ENCODE peak calls at places on chromosomes 5 and 9, in ten cellular contexts. S is stomach; E is CD4-positive, CD25-positive, alpha-beta regulatory T cell; V is GM23338; G is mesendoderm; D is aorta; M is CD4-positive, alpha-beta memory T cell; N is transverse colon; L is upper lobe of right lung; A is CD8-positive, alpha-beta memory T cell. F is an unnamed sample.

GRCh38 chr9:69964446-69964845 is 79.2 kb upstream of the MAMDC2 start:
- DNase-seq in A (no peak), S (no peak), E (no peak), D (no peak), V (no peak), M (no peak), L (no peak), N (no peak), G (no peak), F (no peak)

GRCh38 chr5:170424629-170425028 is 35.5 kb upstream of the KCNMB1 start:
- DNase-seq in S (no peak), V (no peak), E (no peak), D (no peak), M (no peak), G (no peak), N (no peak), A (no peak), L (no peak), F (no peak)

GRCh38 chr5:142543951-142544753 is 141.7 kb downstream of the FGF1 start:
- DNase-seq in S (no peak), L (no peak), E (no peak), V (no peak), D (no peak), M (no peak), A (no peak), N (no peak), G (peak), F (no peak)

GRCh38 chr5:146860213-146860891 is 18.2 kb downstream of the PPP2R2B start:
- DNase-seq in M (no peak), S (no peak), N (no peak), G (no peak), D (no peak), L (no peak), V (no peak), E (no peak), A (no peak), F (no peak)

GRCh38 chr5:142527664-142528295 is 158.1 kb downstream of the FGF1 start:
- DNase-seq in D (no peak), N (no peak), A (no peak), L (no peak), M (no peak), G (no peak), V (no peak), E (no peak), S (no peak), F (no peak)

GRCh38 chr5:132748522-132749000 is 1.3 kb downstream of the CCNI2 start:
- DNase-seq in N (no peak), G (no peak), L (no peak), S (no peak), M (no peak), E (no peak), D (no peak), A (no peak), V (no peak), F (no peak)

GRCh38 chr9:16119261-16119660 is 566.4 kb downstream of the CCDC171 start:
- DNase-seq in N (no peak), E (no peak), M (no peak), D (no peak), A (no peak), V (no peak), L (no peak), G (no peak), S (no peak), F (no peak)

GRCh38 chr5:146055432-146055831 is 49.9 kb downstream of the PLAC8L1 start:
- DNase-seq in A (no peak), D (no peak), L (no peak), V (no peak), N (no peak), S (no peak), E (no peak), M (no peak), G (no peak), F (no peak)

GRCh38 chr9:138023394-138024124 is 146.0 kb downstream of the CACNA1B start:
- DNase-seq in N (no peak), G (peak), S (peak), E (no peak), V (peak), A (no peak), D (peak), L (peak), M (no peak), F (no peak)

GRCh38 chr5:158635565-158635964 is 464.2 kb downstream of the EBF1 start:
- DNase-seq in E (no peak), L (no peak), N (no peak), S (no peak), M (no peak), V (no peak), G (no peak), A (no peak), D (no peak), F (no peak)

GRCh38 chr5:160188151-160188967 is 40.9 kb upstream of the FABP6 start:
- DNase-seq in N (peak), E (peak), G (peak), D (peak), A (no peak), M (no peak), S (peak), L (peak), V (peak), F (no peak)

GRCh38 chr9:93218161-93218560 is 34.2 kb downstream of the WNK2 start:
- DNase-seq in G (no peak), L (peak), D (peak), S (no peak), A (no peak), V (no peak), N (no peak), E (no peak), M (no peak), F (no peak)

GRCh38 chr5:135038829-135039525 is 4.9 kb upstream of the PITX1 start:
- DNase-seq in E (no peak), G (no peak), S (no peak), M (no peak), N (no peak), A (no peak), D (peak), L (no peak), V (peak), F (no peak)

GRCh38 chr9:4662989-4663792 is 1.1 kb downstream of the PLPP6 start:
- DNase-seq in A (no peak), G (peak), M (peak), S (no peak), N (no peak), D (no peak), L (no peak), E (no peak), V (peak), F (no peak)

GRCh38 chr5:132433141-132433540 is 57.4 kb downstream of the IRF1 start:
- DNase-seq in L (no peak), G (no peak), A (no peak), N (peak), E (no peak), V (no peak), S (no peak), D (no peak), M (no peak), F (no peak)

GRCh38 chr5:62333250-62333800 is 27.3 kb downstream of the KIF2A start:
- DNase-seq in A (no peak), S (no peak), M (no peak), G (no peak), L (no peak), V (no peak), E (no peak), D (no peak), N (no peak), F (no peak)

GRCh38 chr9:16154570-16155078 is 601.8 kb downstream of the CCDC171 start:
- DNase-seq in M (no peak), D (no peak), E (peak), A (no peak), L (peak), N (peak), G (peak), V (peak), S (peak), F (no peak)

GRCh38 chr9:87646546-87646945 is 79.4 kb upstream of the CTSL start:
- DNase-seq in V (no peak), N (no peak), E (no peak), G (no peak), M (no peak), D (no peak), S (no peak), L (no peak), A (no peak), F (no peak)

GRCh38 chr9:87644659-87645058 is 81.3 kb upstream of the CTSL start:
- DNase-seq in M (no peak), E (no peak), A (no peak), S (no peak), D (no peak), V (no peak), N (no peak), G (peak), L (no peak), F (no peak)

GRCh38 chr9:87648606-87649005 is 77.3 kb upstream of the CTSL start:
- DNase-seq in N (no peak), E (no peak), G (no peak), S (no peak), D (no peak), M (no peak), A (no peak), V (no peak), L (no peak), F (no peak)

GRCh38 chr9:87643778-87644570 is 81.9 kb upstream of the CTSL start:
- DNase-seq in M (no peak), N (no peak), S (no peak), E (no peak), L (no peak), D (no peak), A (no peak), V (peak), G (peak), F (no peak)

GRCh38 chr9:87647114-87647513 is 78.8 kb upstream of the CTSL start:
- DNase-seq in M (no peak), S (no peak), A (no peak), V (no peak), E (no peak), N (no peak), D (no peak), G (no peak), L (no peak), F (no peak)
- H3K27ac ChIP-seq in M (no peak), S (no peak), A (no peak), V (no peak), E (no peak), N (no peak), D (no peak), G (no peak), L (no peak), F (no peak)

GRCh38 chr9:35727676-35728040 is 4.3 kb downstream of the TLN1 start:
- DNase-seq in D (no peak), M (no peak), A (no peak), G (no peak), L (no peak), E (no peak), V (no peak), S (no peak), N (no peak), F (no peak)

GRCh38 chr9:35728041-35728971 is 3.7 kb downstream of the TLN1 start:
- DNase-seq in D (peak), N (peak), M (peak), E (peak), V (peak), L (peak), S (peak), A (no peak), G (peak), F (peak)

GRCh38 chr9:35730486-35730854 is 1.5 kb downstream of the TLN1 start:
- DNase-seq in D (no peak), S (no peak), N (no peak), E (no peak), V (no peak), M (no peak), L (no peak), G (no peak), A (no peak), F (no peak)

GRCh38 chr9:35729700-35730485 is 2.1 kb downstream of the TLN1 start:
- DNase-seq in D (peak), L (peak), V (peak), A (no peak), N (peak), E (peak), S (peak), G (peak), M (peak), F (peak)

GRCh38 chr9:35729101-35729500 is 2.9 kb downstream of the TLN1 start:
- DNase-seq in G (no peak), M (no peak), S (no peak), A (no peak), L (no peak), N (no peak), V (no peak), E (no peak), D (no peak), F (no peak)
- H3K27ac ChIP-seq in G (no peak), M (peak), S (peak), A (peak), L (peak), N (peak), V (peak), E (peak), D (peak), F (peak)

DNA sequence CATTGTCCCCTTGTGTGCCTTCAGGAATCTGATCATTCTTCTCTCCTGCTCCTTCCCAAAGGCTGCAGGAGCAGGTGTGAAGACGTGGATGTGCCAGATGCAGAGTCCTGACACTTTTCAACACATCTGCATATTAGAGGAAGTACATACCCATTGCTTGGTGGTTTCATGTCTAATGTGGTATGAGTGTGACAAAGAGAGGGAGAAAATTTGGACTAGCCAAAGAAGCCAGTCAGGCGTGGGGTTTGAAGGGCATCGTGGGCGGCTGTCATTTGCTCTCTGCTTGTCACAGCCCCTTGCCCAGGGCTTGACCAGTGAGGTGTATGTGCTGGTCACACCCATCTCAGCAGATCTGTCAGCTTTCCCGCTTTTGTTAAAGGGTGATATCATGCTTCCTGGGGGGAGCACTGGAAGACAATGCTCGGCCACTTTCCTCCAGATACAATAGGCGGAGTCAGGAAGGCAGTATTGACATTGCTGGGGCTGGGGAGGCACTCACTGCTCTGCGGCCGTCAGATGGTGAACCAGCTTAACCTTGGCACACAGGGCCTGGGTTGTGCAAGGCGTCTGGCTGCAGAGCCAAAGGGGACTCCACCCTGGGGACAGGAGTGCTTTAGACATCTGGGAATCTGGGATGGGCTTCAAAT is 8.6 kb downstream of the TEK start:
- DNase-seq in E (no peak), M (no peak), G (peak), L (peak), N (peak), V (no peak), A (no peak), S (peak), D (no peak), F (no peak)
- H3K27ac ChIP-seq in E (no peak), M (no peak), G (no peak), L (no peak), N (peak), V (no peak), A (no peak), S (peak), D (no peak), F (no peak)

DNA sequence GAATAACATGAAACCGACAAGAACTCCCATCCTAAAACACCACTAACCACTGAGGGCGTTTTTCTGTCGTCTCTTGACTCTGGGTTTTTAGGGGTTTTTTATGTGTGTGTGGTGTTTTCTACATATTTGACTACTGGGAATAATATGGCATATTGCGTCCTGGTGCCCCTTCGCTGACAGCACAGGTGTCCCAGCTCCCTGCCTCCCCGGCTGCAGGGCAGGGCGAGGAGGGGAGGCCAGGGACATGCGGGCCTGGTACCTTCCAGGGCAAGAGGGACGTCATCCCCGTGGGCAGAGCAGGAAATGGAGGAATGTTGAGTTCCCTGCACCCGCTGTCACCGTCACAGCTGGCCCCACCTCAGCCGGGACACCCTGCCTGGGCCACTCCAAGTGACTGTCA is 34.8 kb downstream of the VAV2 start:
- DNase-seq in E (no peak), N (no peak), L (peak), A (no peak), V (no peak), M (no peak), S (no peak), G (peak), D (peak), F (no peak)
- H3K27ac ChIP-seq in E (no peak), N (no peak), L (peak), A (no peak), V (peak), M (no peak), S (peak), G (no peak), D (no peak), F (no peak)

GRCh38 chr5:177362871-177363507 is 5.3 kb downstream of the RGS14 start:
- DNase-seq in A (peak), D (peak), V (peak), S (peak), M (peak), L (peak), E (peak), G (peak), N (peak), F (peak)
- H3K27ac ChIP-seq in A (peak), D (no peak), V (no peak), S (peak), M (peak), L (peak), E (peak), G (no peak), N (peak), F (peak)

DNA sequence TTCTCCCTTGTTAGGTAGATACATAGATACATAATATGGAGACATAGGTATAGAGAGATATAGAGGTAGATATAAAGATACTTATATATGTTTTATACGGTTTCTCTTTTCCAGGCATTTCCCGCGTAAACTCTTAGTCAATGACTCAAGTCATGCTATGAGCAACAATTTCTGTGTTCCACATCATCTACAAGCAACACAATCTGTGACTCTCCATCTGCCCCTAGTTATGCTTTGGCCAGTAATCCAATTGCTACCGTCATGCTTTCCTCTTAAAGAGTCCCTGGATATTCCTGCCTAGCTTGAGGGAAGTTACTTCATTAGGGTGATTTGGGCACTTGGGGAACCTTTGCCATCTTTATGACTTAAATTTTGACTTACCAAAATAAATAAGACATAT is 129.0 kb upstream of the ADAMTS16 start:
- DNase-seq in V (no peak), G (no peak), S (no peak), M (no peak), N (no peak), D (no peak), A (no peak), E (no peak), L (no peak), F (no peak)
- H3K27ac ChIP-seq in V (no peak), G (no peak), S (no peak), M (no peak), N (no peak), D (no peak), A (no peak), E (no peak), L (no peak), F (no peak)